ENCODE peak calls at places on chromosomes 13 and 19, in five cellular contexts. K is left ventricle myocardium inferior, U is mesendoderm, T is heart right ventricle, B is body of pancreas. Z is an unnamed sample.
A peak's percentile ranks its signal among the peaks of the same experiment; 100 is the strongest.

GRCh38 chr19:38975214-38975860 is at the start of gene FBXO17:
- DNase-seq in K (peak; percentile 52), U (peak; percentile 72), T (peak; percentile 26), B (peak; percentile 48), Z (peak; percentile 52)

GRCh38 chr19:49445997-49446396 is 4.7 kb upstream of the SLC17A7 start:
- DNase-seq in K (no peak), U (no peak), T (no peak), B (no peak), Z (no peak)

GRCh38 chr13:107534548-107534947 is 680.8 kb downstream of the LIG4 start:
- DNase-seq in K (no peak), U (peak; percentile 40), T (no peak), B (no peak), Z (no peak)

GRCh38 chr13:39448831-39449230 is 154.2 kb downstream of the LHFPL6 start:
- DNase-seq in K (no peak), U (no peak), T (peak; percentile 23), B (no peak), Z (no peak)

GRCh38 chr13:66977156-66977555 is 253.0 kb downstream of the PCDH9 start:
- DNase-seq in K (no peak), U (no peak), T (no peak), B (no peak), Z (no peak)

GRCh38 chr13:94602467-94602866 is 810 bp downstream of the GPR180 start:
- DNase-seq in K (no peak), U (no peak), T (no peak), B (no peak), Z (no peak)

GRCh38 chr13:32736648-32737047 is 150.4 kb downstream of the PDS5B start:
- DNase-seq in K (no peak), U (no peak), T (no peak), B (no peak), Z (no peak)

GRCh38 chr19:48510421-48511268 is 990 bp downstream of the LMTK3 start:
- DNase-seq in K (peak; percentile 64), U (peak; percentile 82), T (peak; percentile 79), B (peak; percentile 68), Z (peak; percentile 71)

GRCh38 chr13:64782459-64782858 is 2447.7 kb downstream of the PCDH9 start:
- DNase-seq in K (no peak), U (no peak), T (no peak), B (no peak), Z (no peak)

GRCh38 chr13:32969516-32969941 is 46.7 kb upstream of the KL start:
- DNase-seq in K (no peak), U (no peak), T (peak; percentile 29), B (no peak), Z (no peak)

GRCh38 chr19:756232-756631 is 5.3 kb downstream of the MISP start:
- DNase-seq in K (no peak), U (peak; percentile 80), T (no peak), B (no peak), Z (no peak)

GRCh38 chr13:86960876-86961275 is 710.3 kb upstream of the SLITRK5 start:
- DNase-seq in K (no peak), U (no peak), T (no peak), B (no peak), Z (no peak)

GRCh38 chr13:112007191-112007590 is 59.8 kb upstream of the SOX1 start:
- DNase-seq in K (no peak), U (no peak), T (no peak), B (no peak), Z (no peak)

GRCh38 chr13:46134961-46135522 is 30.2 kb upstream of the CPB2 start:
- DNase-seq in K (no peak), U (peak; percentile 77), T (no peak), B (peak; percentile 87), Z (no peak)

GRCh38 chr13:66875264-66875663 is 354.9 kb downstream of the PCDH9 start:
- DNase-seq in K (no peak), U (no peak), T (no peak), B (no peak), Z (no peak)

GRCh38 chr19:43432866-43433673 is 18.4 kb downstream of the TEX101 start:
- DNase-seq in K (peak; percentile 41), U (peak; percentile 79), T (peak; percentile 37), B (peak; percentile 66), Z (peak; percentile 60)
- H3K36me3 ChIP-seq in K (no peaks in the 10 kb centered on the region), U (no peaks in the 10 kb centered on the region), T (no peaks in the 10 kb centered on the region), B (no peaks in the 10 kb centered on the region), Z (no peaks in the 10 kb centered on the region)

GRCh38 chr19:51722492-51722891 is 1.3 kb downstream of the HAS1 start:
- DNase-seq in K (no peak), U (no peak), T (no peak), B (no peak), Z (no peak)
- H3K4me1 ChIP-seq in K (peaks cover 10% of the 10 kb centered on the region), U (no peaks in the 10 kb centered on the region), T (peaks cover 6% of the 10 kb centered on the region), B (no peaks in the 10 kb centered on the region), Z (peaks cover 5% of the 10 kb centered on the region)

DNA sequence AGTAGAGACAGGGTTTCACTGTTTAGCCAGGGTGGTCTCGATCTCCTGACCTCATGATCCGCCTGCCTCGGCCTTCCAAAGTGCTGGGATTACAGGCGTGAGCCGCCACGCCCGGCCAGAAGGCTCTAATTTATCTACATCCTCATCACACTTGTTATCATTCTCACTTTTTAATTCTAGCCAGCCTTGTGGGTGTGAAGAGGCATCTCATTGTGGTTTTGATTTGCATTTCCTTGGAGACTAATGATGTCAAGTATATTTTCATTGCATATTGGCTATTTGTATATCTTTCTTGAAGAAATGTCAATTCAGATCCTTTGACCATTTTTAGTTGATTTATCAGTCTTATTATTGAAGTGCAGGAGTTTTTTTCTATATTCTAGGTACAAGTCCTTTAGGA is 27.8 kb upstream of the HIF3A start:
- DNase-seq in K (no peak), U (peak; percentile 51), T (no peak), B (no peak), Z (no peak)
- H3K27ac ChIP-seq in K (no peak overlapping the region), U (no peak overlapping the region), T (no peak overlapping the region), B (no peak overlapping the region), Z (no peak overlapping the region)

GRCh38 chr13:47990427-47990826 is 10.6 kb downstream of the SUCLA2 start:
- DNase-seq in K (no peak), U (no peak), T (no peak), B (no peak), Z (no peak)
- H3K36me3 ChIP-seq in K (peaks cover 60% of the 10 kb centered on the region), U (peaks cover 1% of the 10 kb centered on the region), T (peaks cover 19% of the 10 kb centered on the region), B (peaks cover 3% of the 10 kb centered on the region), Z (peaks cover 71% of the 10 kb centered on the region)

DNA sequence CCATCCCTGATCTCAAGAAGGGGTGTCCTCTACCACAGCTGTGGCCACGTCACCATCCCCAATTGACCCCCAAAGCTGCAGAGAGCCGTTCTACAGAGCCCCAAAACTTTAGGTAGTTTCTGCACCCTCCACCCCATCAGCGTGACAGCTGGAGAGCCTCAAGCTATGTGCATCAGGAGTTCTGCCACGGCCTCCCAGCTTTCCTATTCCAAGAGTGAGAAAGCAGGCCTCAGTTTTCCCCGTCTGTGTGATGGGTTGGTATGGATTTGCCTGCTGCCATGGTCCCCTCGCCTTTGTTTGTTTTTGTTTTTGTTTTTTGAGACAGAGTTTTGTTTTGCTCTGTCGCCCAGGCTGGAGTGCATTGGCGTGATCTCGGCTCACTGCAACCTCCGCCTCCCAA is 1.5 kb downstream of the BCL3 start:
- DNase-seq in K (no peak), U (no peak), T (no peak), B (no peak), Z (no peak)
- H3K4me1 ChIP-seq in K (peaks cover 92% of the 10 kb centered on the region), U (peaks cover 3% of the 10 kb centered on the region), T (peaks cover 39% of the 10 kb centered on the region), B (peaks cover 85% of the 10 kb centered on the region), Z (peaks cover 77% of the 10 kb centered on the region)

GRCh38 chr13:114034481-114034891 is 60.6 kb upstream of the C13orf46 start:
- DNase-seq in K (no peak), U (no peak), T (no peak), B (no peak), Z (no peak)
- H3K27ac ChIP-seq in K (peak overlapping the region; percentile 56), U (no peak overlapping the region), T (no peak overlapping the region), B (no peak overlapping the region), Z (no peak overlapping the region)

GRCh38 chr19:35017507-35017906 is 12.8 kb upstream of the SCN1B start:
- DNase-seq in K (no peak), U (no peak), T (no peak), B (no peak), Z (no peak)

GRCh38 chr19:35019144-35019543 is 11.1 kb upstream of the SCN1B start:
- DNase-seq in K (no peak), U (no peak), T (no peak), B (no peak), Z (no peak)

GRCh38 chr19:35015576-35016351 is 14.5 kb upstream of the SCN1B start:
- DNase-seq in K (no peak), U (no peak), T (no peak), B (peak; percentile 43), Z (no peak)

GRCh38 chr19:35021016-35021415 is 9.3 kb upstream of the SCN1B start:
- DNase-seq in K (no peak), U (no peak), T (no peak), B (no peak), Z (no peak)

GRCh38 chr19:35018379-35018778 is 11.9 kb upstream of the SCN1B start:
- DNase-seq in K (no peak), U (no peak), T (no peak), B (no peak), Z (no peak)
- H3K36me3 ChIP-seq in K (peaks cover 95% of the 10 kb centered on the region), U (peaks cover 43% of the 10 kb centered on the region), T (peaks cover 74% of the 10 kb centered on the region), B (peaks cover 39% of the 10 kb centered on the region), Z (peaks cover 96% of the 10 kb centered on the region)

GRCh38 chr19:47094557-47095517 is 18.7 kb downstream of the ZC3H4 start:
- DNase-seq in K (no peak), U (no peak), T (no peak), B (peak; percentile 63), Z (peak; percentile 85)
- H3K4me1 ChIP-seq in K (peaks cover 68% of the 10 kb centered on the region), U (no peaks in the 10 kb centered on the region), T (peaks cover 37% of the 10 kb centered on the region), B (peaks cover 69% of the 10 kb centered on the region), Z (peaks cover 62% of the 10 kb centered on the region)

GRCh38 chr13:78139765-78140164 is 221.1 kb upstream of the EDNRB start:
- DNase-seq in K (no peak), U (peak; percentile 54), T (no peak), B (no peak), Z (no peak)

GRCh38 chr13:78133511-78133910 is 214.9 kb upstream of the EDNRB start:
- DNase-seq in K (no peak), U (no peak), T (no peak), B (no peak), Z (no peak)

GRCh38 chr13:78138756-78139155 is 220.1 kb upstream of the EDNRB start:
- DNase-seq in K (no peak), U (no peak), T (no peak), B (no peak), Z (no peak)

GRCh38 chr13:78136966-78137365 is 218.3 kb upstream of the EDNRB start:
- DNase-seq in K (no peak), U (no peak), T (no peak), B (no peak), Z (no peak)

DNA sequence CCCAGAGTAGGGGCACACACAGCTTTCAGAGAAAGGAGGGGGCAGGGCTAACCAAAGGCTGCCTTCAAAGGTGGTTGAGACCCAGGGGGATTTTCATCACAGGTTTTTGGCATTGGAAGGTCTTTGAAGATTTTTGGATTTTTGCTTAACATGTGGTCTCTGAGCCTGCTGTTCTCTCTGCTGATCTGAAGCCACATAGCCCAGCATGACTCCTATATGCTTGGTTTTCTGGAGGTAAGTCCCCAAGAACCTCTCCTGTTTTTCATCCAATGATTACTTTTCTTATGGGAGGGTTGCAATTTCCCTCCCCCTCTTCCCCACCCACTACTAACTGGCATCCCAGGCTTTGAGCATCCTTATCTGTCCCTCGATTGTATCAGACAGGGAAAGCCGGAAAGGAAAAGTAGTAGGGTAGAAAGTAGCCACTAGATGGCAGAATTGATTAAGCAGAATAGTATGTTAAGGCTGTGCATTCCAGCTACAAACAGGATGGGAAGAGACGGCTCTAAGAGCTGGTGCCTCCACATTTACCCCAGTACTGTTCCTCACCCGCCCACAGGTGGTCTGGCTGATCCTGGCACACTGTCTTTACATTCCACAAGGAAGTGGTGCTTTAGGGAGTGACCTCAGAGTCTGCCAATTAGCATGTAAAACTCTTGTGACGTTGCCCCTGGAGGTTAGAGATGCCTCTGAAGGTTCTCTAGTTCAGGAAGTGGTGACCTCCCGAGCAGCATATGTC is 218.9 kb upstream of the EDNRB start:
- DNase-seq in K (no peak), U (peak; percentile 92), T (no peak), B (peak; percentile 29), Z (no peak)
- H3K27ac ChIP-seq in K (no peak overlapping the region), U (no peak overlapping the region), T (no peak overlapping the region), B (no peak overlapping the region), Z (no peak overlapping the region)